ENCODE peak calls at places on chromosomes 5 and 9, in six cellular contexts. E is PC-3, T is keratinocyte, H is GM12878, W is GM23248, V is mammary epithelial cell. X is an unnamed sample. For H3K36me3, the result is how much of the 10 kb centered on the place peaks cover.

GRCh38 chr5:91171322-91171721 is 211.8 kb downstream of the ARRDC3 start:
- DNase-seq in V (no peak), T (no peak), W (no peak), H (no peak), E (no peak), X (no peak)

GRCh38 chr5:956178-956761 is 52.3 kb upstream of the NKD2 start:
- DNase-seq in V (no peak), W (no peak), H (no peak), T (no peak), E (no peak), X (no peak)

GRCh38 chr5:75617746-75618352 is 6.6 kb downstream of the ANKDD1B start:
- DNase-seq in H (no peak), E (no peak), T (no peak), V (peak), W (no peak), X (no peak)

GRCh38 chr5:115962565-115963402 is 509 bp downstream of the LVRN start:
- DNase-seq in V (no peak), H (no peak), E (no peak), T (no peak), W (peak), X (no peak)

GRCh38 chr5:107821288-107821687 is 150.6 kb upstream of the EFNA5 start:
- DNase-seq in E (no peak), W (no peak), H (no peak), V (no peak), T (no peak), X (no peak)

GRCh38 chr5:148623741-148624140 is 30.6 kb downstream of the HTR4 start:
- DNase-seq in W (no peak), E (peak), T (peak), V (peak), H (no peak), X (no peak)

GRCh38 chr5:80141147-80141671 is 106.1 kb downstream of the THBS4 start:
- DNase-seq in T (no peak), E (no peak), W (peak), H (no peak), V (no peak), X (peak)

GRCh38 chr5:14297697-14298096 is 154.6 kb downstream of the TRIO start:
- DNase-seq in V (no peak), T (no peak), W (no peak), H (no peak), E (no peak), X (no peak)

GRCh38 chr5:159782197-159782994 is 133.9 kb upstream of the ADRA1B start:
- DNase-seq in W (no peak), H (no peak), T (no peak), V (no peak), E (no peak), X (no peak)

GRCh38 chr9:135239100-135239768 is 151.8 kb downstream of the OLFM1 start:
- DNase-seq in T (no peak), H (no peak), E (no peak), V (no peak), W (no peak), X (no peak)

GRCh38 chr9:135240222-135240621 is 152.8 kb downstream of the OLFM1 start:
- DNase-seq in H (no peak), T (no peak), E (no peak), V (no peak), W (no peak), X (no peak)

GRCh38 chr9:135241381-135242380 is 154.2 kb downstream of the OLFM1 start:
- DNase-seq in V (no peak), E (no peak), T (no peak), H (no peak), W (no peak), X (no peak)

GRCh38 chr9:135240871-135241311 is 153.4 kb downstream of the OLFM1 start:
- DNase-seq in E (no peak), V (no peak), T (no peak), H (no peak), W (no peak), X (no peak)

GRCh38 chr9:135239769-135240141 is 152.3 kb downstream of the OLFM1 start:
- DNase-seq in W (no peak), V (no peak), T (no peak), E (no peak), H (no peak), X (no peak)
- H3K9ac ChIP-seq in W (no peak), V (no peak), T (no peak), E (no peak), H (no peak), X (no peak)

GRCh38 chr9:88421348-88421747 is 33.1 kb downstream of the SPIN1 start:
- DNase-seq in W (no peak), V (no peak), T (no peak), E (no peak), H (no peak), X (no peak)

GRCh38 chr9:88429595-88430430 is 41.6 kb downstream of the SPIN1 start:
- DNase-seq in E (no peak), T (no peak), V (no peak), W (no peak), H (no peak), X (no peak)

GRCh38 chr9:88425538-88425950 is 37.3 kb downstream of the SPIN1 start:
- DNase-seq in H (no peak), E (peak), W (peak), V (no peak), T (no peak), X (no peak)

GRCh38 chr9:88426651-88427050 is 38.4 kb downstream of the SPIN1 start:
- DNase-seq in E (no peak), W (no peak), V (no peak), H (no peak), T (no peak), X (no peak)
- H3K36me3 ChIP-seq in E (under half), W (under half), V (under half), H (under half), T (under half), X (under half)

DNA sequence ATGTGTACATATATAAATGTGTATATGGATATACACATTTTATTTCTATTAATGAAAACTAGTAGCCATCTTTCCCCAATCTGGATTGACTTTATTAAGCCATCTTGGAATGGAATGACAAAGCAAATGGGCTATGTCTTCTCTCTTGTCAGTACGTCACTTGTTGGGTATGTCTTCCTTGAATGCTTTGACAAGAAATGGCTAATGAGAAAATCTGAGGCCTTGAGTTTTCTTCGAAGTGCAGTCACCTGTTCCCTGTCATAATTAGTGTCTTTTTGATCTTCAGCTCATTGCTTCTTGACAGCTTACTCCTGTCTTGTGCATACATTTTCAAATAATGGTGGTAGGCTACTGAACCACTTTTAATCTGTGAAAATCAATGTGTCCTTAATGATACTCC is 243.2 kb upstream of the RGMB start:
- DNase-seq in V (no peak), W (no peak), T (no peak), H (no peak), E (no peak), X (no peak)
- H3K9ac ChIP-seq in V (no peak), W (no peak), T (no peak), H (no peak), E (no peak), X (no peak)

GRCh38 chr9:120761011-120761410 is 32.2 kb downstream of the FBXW2 start:
- DNase-seq in H (no peak), E (no peak), T (no peak), V (no peak), W (no peak), X (no peak)
- H3K36me3 ChIP-seq in H (under half), E (under half), T (under half), V (under half), W (under half), X (under half)

GRCh38 chr5:112549605-112550161 is 130.6 kb upstream of the EPB41L4A start:
- DNase-seq in V (no peak), T (no peak), H (no peak), E (no peak), W (no peak), X (no peak)

GRCh38 chr5:112554089-112554977 is 135.3 kb upstream of the EPB41L4A start:
- DNase-seq in W (peak), V (no peak), E (no peak), T (no peak), H (no peak), X (no peak)

GRCh38 chr5:112549127-112549526 is 130.1 kb upstream of the EPB41L4A start:
- DNase-seq in H (no peak), T (no peak), E (no peak), V (no peak), W (no peak), X (no peak)

GRCh38 chr5:112552791-112553190 is 133.7 kb upstream of the EPB41L4A start:
- DNase-seq in W (no peak), H (no peak), T (no peak), V (no peak), E (peak), X (no peak)

DNA sequence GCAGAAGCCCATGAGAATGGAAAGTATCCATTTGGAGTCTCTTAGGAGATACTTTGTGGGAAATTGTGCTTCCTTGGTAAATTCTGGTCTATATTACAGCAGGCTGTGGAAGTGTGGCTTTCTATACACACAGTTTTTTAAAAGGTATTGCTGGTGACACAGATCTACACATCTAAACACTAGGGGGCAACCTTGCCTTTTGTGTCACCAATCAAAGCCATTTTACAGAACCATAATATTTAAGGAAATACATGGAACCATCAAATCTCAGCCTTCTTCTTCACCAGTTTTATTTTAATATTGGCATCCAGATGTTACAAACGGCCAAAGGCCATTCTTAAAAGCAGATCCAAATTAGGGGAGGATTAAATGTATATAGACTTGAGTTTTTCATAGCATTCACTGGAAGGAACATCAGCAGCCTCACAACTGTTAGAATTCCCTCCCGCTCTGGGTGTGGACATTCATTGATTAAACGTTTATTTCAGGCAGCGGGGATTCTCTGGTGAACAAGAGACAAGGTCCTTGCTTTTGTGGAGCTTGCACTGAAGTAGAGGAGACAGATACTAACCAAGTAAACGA is 132.5 kb upstream of the EPB41L4A start:
- DNase-seq in H (no peak), T (no peak), E (peak), W (peak), V (peak), X (peak)
- H3K9ac ChIP-seq in H (no peak), T (no peak), E (no peak), W (no peak), V (no peak), X (no peak)

GRCh38 chr9:137764981-137765380 is 112.6 kb upstream of the CACNA1B start:
- DNase-seq in H (no peak), E (no peak), W (no peak), V (no peak), T (no peak), X (no peak)
- H3K36me3 ChIP-seq in H (under half), E (under half), W (under half), V (under half), T (under half), X (under half)

GRCh38 chr9:98410185-98410697 is 154.8 kb upstream of the TBC1D2 start:
- DNase-seq in E (no peak), W (peak), T (no peak), H (no peak), V (no peak), X (no peak)
- H3K9ac ChIP-seq in E (no peak), W (peak), T (no peak), H (no peak), V (no peak), X (no peak)

GRCh38 chr5:179568731-179569130 is 18.4 kb downstream of the RUFY1 start:
- DNase-seq in W (no peak), V (no peak), H (no peak), T (no peak), E (no peak), X (no peak)

GRCh38 chr5:179577286-179577960 is 27.1 kb downstream of the RUFY1 start:
- DNase-seq in E (no peak), T (no peak), V (no peak), W (no peak), H (no peak), X (no peak)

DNA sequence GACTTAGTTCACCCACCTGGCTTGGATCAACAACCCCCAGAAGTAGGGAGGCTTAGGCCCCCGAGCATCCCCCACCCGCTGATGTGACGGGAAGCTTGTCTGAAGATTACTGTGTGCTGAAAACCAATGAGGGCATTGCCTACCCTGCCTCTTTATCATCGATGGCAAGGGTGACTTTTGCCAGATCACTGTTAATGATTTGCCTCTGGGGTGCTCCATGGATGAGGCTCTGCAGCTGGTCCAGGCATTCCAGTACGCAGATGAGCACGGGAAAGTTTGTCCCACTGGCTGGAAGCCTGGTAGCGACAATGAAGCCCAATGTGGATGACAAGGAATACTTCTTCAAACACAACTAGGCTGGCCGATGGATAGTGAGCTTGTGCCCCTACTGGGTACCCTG is 22.0 kb downstream of the RUFY1 start:
- DNase-seq in W (no peak), E (no peak), T (no peak), H (no peak), V (no peak), X (no peak)
- H3K36me3 ChIP-seq in W (under half), E (under half), T (under half), H (under half), V (under half), X (under half)

DNA sequence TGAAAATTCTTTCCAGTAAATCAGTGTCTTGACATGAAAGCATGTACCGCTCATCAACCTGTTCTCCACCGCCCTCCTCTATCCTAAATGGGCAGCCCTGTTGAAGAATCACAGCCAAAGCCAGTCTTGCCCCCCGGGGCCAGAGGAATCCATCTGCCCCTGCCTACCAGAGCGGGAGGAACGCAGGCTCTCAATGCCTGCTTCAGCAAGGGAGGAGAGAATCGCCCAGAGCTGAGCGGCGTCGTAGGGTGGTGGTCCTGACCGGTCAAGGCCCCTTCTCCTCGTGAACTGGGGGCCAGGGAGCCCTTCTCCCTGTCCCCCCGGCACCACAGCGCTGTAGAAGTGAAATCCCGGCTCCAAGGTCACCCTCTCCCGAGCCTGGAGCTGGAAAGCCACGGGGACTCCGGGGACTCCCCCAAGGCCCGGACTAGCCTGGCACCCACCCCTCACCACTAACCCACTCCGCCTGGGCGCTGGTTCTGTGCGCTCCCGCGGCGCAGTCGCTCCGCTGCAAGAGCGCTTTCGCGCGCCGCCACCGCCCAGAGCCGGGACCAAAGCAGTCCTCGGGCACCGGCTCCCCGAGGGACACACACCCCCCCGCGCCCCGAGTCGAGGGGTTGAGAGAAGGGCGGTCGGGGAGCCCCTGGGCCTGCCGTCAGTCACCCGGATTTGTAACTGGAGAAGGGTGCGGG is 718 bp upstream of the TMEM215 start:
- DNase-seq in H (no peak), T (no peak), W (no peak), V (no peak), E (no peak), X (no peak)
- H3K9ac ChIP-seq in H (no peak), T (no peak), W (no peak), V (no peak), E (no peak), X (no peak)

DNA sequence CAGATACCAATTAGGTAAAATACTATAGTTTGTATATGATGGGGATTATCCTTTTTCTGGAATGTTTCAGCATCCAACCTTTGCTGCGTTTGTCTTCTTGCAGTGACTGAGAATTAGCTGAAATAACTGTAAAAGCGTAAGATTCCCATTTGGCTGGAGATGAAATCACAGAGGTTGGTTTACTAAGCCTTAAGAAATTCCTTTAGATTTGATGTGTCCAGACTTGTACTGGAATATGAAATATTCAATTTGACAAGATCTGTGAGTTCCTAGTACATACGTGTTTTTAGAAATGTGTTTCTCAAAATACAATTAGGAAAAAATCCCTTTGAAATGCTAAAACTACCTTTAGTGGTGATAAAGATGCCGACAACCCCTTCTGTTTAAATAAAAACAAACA is 286.0 kb upstream of the DMRT1 start:
- DNase-seq in W (no peak), T (no peak), V (peak), E (no peak), H (no peak), X (no peak)
- H3K36me3 ChIP-seq in W (under half), T (under half), V (under half), E (under half), H (under half), X (under half)